ENCODE peak calls at places on chromosomes 12 and 14, in nine cellular contexts. Y is dermis blood vessel endothelial cell; R is putamen; U is CD8-positive, alpha-beta memory T cell; N is KBM-7; D is endothelial cell; F is AG08395; L is activated T-helper 1 cell treated with anti-CD3 and anti-CD28 coated beads, Interleukin-12 subunit alpha, Interleukin-12 subunit beta, Interleukin-2, Interleukin-4 antibody, amounts not matched to agents 30 ng/mL and 10 ng/mL and 1 ng/mL, durations not matched to agents 14 hours and 24 hours and 36 hours; X is COLO829. Z is an unnamed sample.

GRCh38 chr12:110171186-110171538 is 47.0 kb downstream of the IFT81 start:
- DNase-seq in Y (no peak), N (no peak), D (no peak), L (no peak), F (no peak), R (no peak), X (no peak), U (no peak), Z (no peak)

GRCh38 chr12:6352198-6353173 is 10.6 kb upstream of the TNFRSF1A start:
- DNase-seq in L (no peak), D (no peak), F (no peak), X (no peak), Y (no peak), U (no peak), R (no peak), N (peak), Z (no peak)

GRCh38 chr12:30753233-30753632 is 1.5 kb downstream of the CAPRIN2 start:
- DNase-seq in L (no peak), U (no peak), X (no peak), D (peak), F (peak), N (peak), R (no peak), Y (peak), Z (peak)

GRCh38 chr14:57502581-57503254 is 9.1 kb upstream of the CCDC198 start:
- DNase-seq in N (no peak), U (no peak), F (no peak), L (no peak), X (no peak), D (no peak), R (no peak), Y (no peak), Z (no peak)

GRCh38 chr14:57736391-57736790 is 129.5 kb downstream of the SLC35F4 start:
- DNase-seq in Y (no peak), N (no peak), D (no peak), F (no peak), X (no peak), L (no peak), R (no peak), U (no peak), Z (no peak)

GRCh38 chr12:77697126-77697525 is 133.6 kb upstream of the NAV3 start:
- DNase-seq in D (no peak), R (no peak), Y (no peak), F (no peak), N (no peak), X (no peak), U (no peak), L (no peak), Z (no peak)

GRCh38 chr12:119843100-119843499 is 34.0 kb downstream of the CIT start:
- DNase-seq in X (no peak), U (no peak), R (no peak), D (no peak), N (no peak), F (peak), L (no peak), Y (no peak), Z (peak)

GRCh38 chr12:16590645-16591044 is 15.3 kb downstream of the LMO3 start:
- DNase-seq in L (no peak), U (no peak), D (no peak), X (no peak), N (no peak), F (no peak), R (no peak), Y (no peak), Z (no peak)

Z was measured in SK-MEL-5.